ENCODE peak calls at places on chromosome 7, in seven cellular contexts. One of them, this sample, is unnamed.

GRCh38 chr7:55545496-55545895 is 26.8 kb downstream of the VOPP1 start:
- DNase-seq in PC-3: peak; percentile 82
- DNase-seq in GM23248: peak; percentile 78
- DNase-seq in MM.1S: no peak
- DNase-seq in neural progenitor cell: no peak
- DNase-seq in HCT116: no peak
- DNase-seq in GM23338: no peak
- DNase-seq in this sample: no peak

GRCh38 chr7:106569500-106569929 is 91.4 kb downstream of the CCDC71L start:
- DNase-seq in PC-3: peak; percentile 12
- DNase-seq in GM23248: no peak
- DNase-seq in MM.1S: no peak
- DNase-seq in neural progenitor cell: no peak
- DNase-seq in HCT116: no peak
- DNase-seq in GM23338: no peak
- DNase-seq in this sample: no peak

GRCh38 chr7:29396563-29396962 is 167.1 kb upstream of the PRR15 start:
- DNase-seq in PC-3: no peak
- DNase-seq in GM23248: no peak
- DNase-seq in MM.1S: no peak
- DNase-seq in neural progenitor cell: no peak
- DNase-seq in HCT116: no peak
- DNase-seq in GM23338: no peak
- DNase-seq in this sample: no peak

GRCh38 chr7:4151926-4152549 is 530.1 kb upstream of the FOXK1 start:
- DNase-seq in PC-3: peak; percentile 2
- DNase-seq in GM23248: no peak
- DNase-seq in MM.1S: no peak
- DNase-seq in neural progenitor cell: no peak
- DNase-seq in HCT116: no peak
- DNase-seq in GM23338: no peak
- DNase-seq in this sample: no peak

GRCh38 chr7:17580141-17580540 is 281.7 kb downstream of the AHR start:
- DNase-seq in PC-3: peak; percentile 54
- DNase-seq in GM23248: peak; percentile 96
- DNase-seq in MM.1S: no peak
- DNase-seq in neural progenitor cell: no peak
- DNase-seq in HCT116: no peak
- DNase-seq in GM23338: no peak
- DNase-seq in this sample: no peak

GRCh38 chr7:98351136-98351535 is 49.8 kb downstream of the BAIAP2L1 start:
- DNase-seq in PC-3: no peak
- DNase-seq in GM23248: no peak
- DNase-seq in MM.1S: no peak
- DNase-seq in neural progenitor cell: no peak
- DNase-seq in HCT116: no peak
- DNase-seq in GM23338: no peak
- DNase-seq in this sample: no peak

GRCh38 chr7:11650030-11650429 is 182.0 kb downstream of the THSD7A start:
- DNase-seq in PC-3: peak; percentile 18
- DNase-seq in GM23248: peak; percentile 30
- DNase-seq in MM.1S: no peak
- DNase-seq in neural progenitor cell: no peak
- DNase-seq in HCT116: no peak
- DNase-seq in GM23338: no peak
- DNase-seq in this sample: no peak

GRCh38 chr7:41303709-41304108 is 399.2 kb downstream of the INHBA start:
- DNase-seq in PC-3: no peak
- DNase-seq in GM23248: no peak
- DNase-seq in MM.1S: no peak
- DNase-seq in neural progenitor cell: no peak
- DNase-seq in HCT116: no peak
- DNase-seq in GM23338: no peak
- DNase-seq in this sample: no peak

GRCh38 chr7:37354661-37355131 is 94.0 kb downstream of the ELMO1 start:
- DNase-seq in PC-3: no peak
- DNase-seq in GM23248: no peak
- DNase-seq in MM.1S: no peak
- DNase-seq in neural progenitor cell: no peak
- DNase-seq in HCT116: no peak
- DNase-seq in GM23338: no peak
- DNase-seq in this sample: peak; percentile 60

GRCh38 chr7:155961241-155962190 is 149.3 kb upstream of the SHH start:
- DNase-seq in PC-3: peak; percentile 58
- DNase-seq in GM23248: no peak
- DNase-seq in MM.1S: no peak
- DNase-seq in neural progenitor cell: peak; percentile 15
- DNase-seq in HCT116: peak; percentile 92
- DNase-seq in GM23338: no peak
- DNase-seq in this sample: no peak

GRCh38 chr7:112266595-112267270 is 60.2 kb downstream of the ZNF277 start:
- DNase-seq in PC-3: peak; percentile 40
- DNase-seq in GM23248: peak; percentile 50
- DNase-seq in MM.1S: peak; percentile 97
- DNase-seq in neural progenitor cell: no peak
- DNase-seq in HCT116: no peak
- DNase-seq in GM23338: no peak
- DNase-seq in this sample: no peak

GRCh38 chr7:64876792-64877713 is 26.0 kb upstream of the ZNF273 start:
- DNase-seq in PC-3: no peak
- DNase-seq in GM23248: peak; percentile 41
- DNase-seq in MM.1S: peak; percentile 39
- DNase-seq in neural progenitor cell: peak; percentile 61
- DNase-seq in HCT116: no peak
- DNase-seq in GM23338: peak; percentile 91
- DNase-seq in this sample: peak; percentile 36

GRCh38 chr7:151700621-151701185 is 176.2 kb downstream of the PRKAG2 start:
- DNase-seq in PC-3: no peak
- DNase-seq in GM23248: peak; percentile 84
- DNase-seq in MM.1S: no peak
- DNase-seq in neural progenitor cell: no peak
- DNase-seq in HCT116: no peak
- DNase-seq in GM23338: no peak
- DNase-seq in this sample: no peak

GRCh38 chr7:123259759-123260158 is 60.0 kb upstream of the SLC13A1 start:
- DNase-seq in PC-3: no peak
- DNase-seq in GM23248: no peak
- DNase-seq in MM.1S: no peak
- DNase-seq in neural progenitor cell: no peak
- DNase-seq in HCT116: no peak
- DNase-seq in GM23338: no peak
- DNase-seq in this sample: no peak

GRCh38 chr7:150978136-150978789 is at the start of gene KCNH2:
- DNase-seq in PC-3: no peak
- DNase-seq in GM23248: no peak
- DNase-seq in MM.1S: peak; percentile 73
- DNase-seq in neural progenitor cell: peak; percentile 93
- DNase-seq in HCT116: no peak
- DNase-seq in GM23338: peak; percentile 88
- DNase-seq in this sample: peak; percentile 73

GRCh38 chr7:116977172-116977571 is 23.9 kb downstream of the ST7 start:
- DNase-seq in PC-3: peak; percentile 16
- DNase-seq in GM23248: peak; percentile 49
- DNase-seq in MM.1S: no peak
- DNase-seq in neural progenitor cell: no peak
- DNase-seq in HCT116: no peak
- DNase-seq in GM23338: no peak
- DNase-seq in this sample: no peak

GRCh38 chr7:139382439-139382838 is 22.7 kb downstream of the LUC7L2 start:
- DNase-seq in PC-3: no peak
- DNase-seq in GM23248: no peak
- DNase-seq in MM.1S: no peak
- DNase-seq in neural progenitor cell: no peak
- DNase-seq in HCT116: no peak
- DNase-seq in GM23338: no peak
- DNase-seq in this sample: no peak

GRCh38 chr7:25967278-25968204 is 184.5 kb upstream of the NFE2L3 start:
- DNase-seq in PC-3: no peak
- DNase-seq in GM23248: no peak
- DNase-seq in MM.1S: peak; percentile 80
- DNase-seq in neural progenitor cell: no peak
- DNase-seq in HCT116: no peak
- DNase-seq in GM23338: no peak
- DNase-seq in this sample: no peak
- H3K4me1 ChIP-seq in PC-3: peaks cover 9% of the 10 kb centered on the region
- H3K4me1 ChIP-seq in GM23248: no peaks in the 10 kb centered on the region
- H3K4me1 ChIP-seq in MM.1S: peaks cover 83% of the 10 kb centered on the region
- H3K4me1 ChIP-seq in neural progenitor cell: no peaks in the 10 kb centered on the region
- H3K4me1 ChIP-seq in HCT116: no peaks in the 10 kb centered on the region
- H3K4me1 ChIP-seq in GM23338: no peaks in the 10 kb centered on the region
- H3K4me1 ChIP-seq in this sample: no peaks in the 10 kb centered on the region

GRCh38 chr7:84508569-84508968 is 314.0 kb upstream of the SEMA3A start:
- DNase-seq in PC-3: no peak
- DNase-seq in GM23248: no peak
- DNase-seq in MM.1S: no peak
- DNase-seq in neural progenitor cell: no peak
- DNase-seq in HCT116: no peak
- DNase-seq in GM23338: no peak
- DNase-seq in this sample: no peak

GRCh38 chr7:84506151-84506550 is 311.6 kb upstream of the SEMA3A start:
- DNase-seq in PC-3: peak; percentile 40
- DNase-seq in GM23248: peak; percentile 20
- DNase-seq in MM.1S: no peak
- DNase-seq in neural progenitor cell: no peak
- DNase-seq in HCT116: no peak
- DNase-seq in GM23338: no peak
- DNase-seq in this sample: peak; percentile 26

GRCh38 chr7:84510501-84510900 is 315.9 kb upstream of the SEMA3A start:
- DNase-seq in PC-3: no peak
- DNase-seq in GM23248: peak; percentile 60
- DNase-seq in MM.1S: no peak
- DNase-seq in neural progenitor cell: no peak
- DNase-seq in HCT116: no peak
- DNase-seq in GM23338: no peak
- DNase-seq in this sample: no peak

GRCh38 chr7:84509522-84509921 is 314.9 kb upstream of the SEMA3A start:
- DNase-seq in PC-3: no peak
- DNase-seq in GM23248: no peak
- DNase-seq in MM.1S: no peak
- DNase-seq in neural progenitor cell: no peak
- DNase-seq in HCT116: no peak
- DNase-seq in GM23338: no peak
- DNase-seq in this sample: no peak

GRCh38 chr7:84507529-84507928 is 312.9 kb upstream of the SEMA3A start:
- DNase-seq in PC-3: no peak
- DNase-seq in GM23248: no peak
- DNase-seq in MM.1S: no peak
- DNase-seq in neural progenitor cell: no peak
- DNase-seq in HCT116: no peak
- DNase-seq in GM23338: no peak
- DNase-seq in this sample: no peak
- TF ChIP-seq EZH2phosphoT487 in PC-3: no peak
- TF ChIP-seq EZH2phosphoT487 in GM23248: no peak
- TF ChIP-seq EZH2phosphoT487 in MM.1S: no peak
- TF ChIP-seq EZH2phosphoT487 in neural progenitor cell: no peak
- TF ChIP-seq EZH2phosphoT487 in HCT116: no peak
- TF ChIP-seq EZH2phosphoT487 in GM23338: no peak
- TF ChIP-seq EZH2phosphoT487 in this sample: no peak

GRCh38 chr7:44226396-44226753 is 25.6 kb downstream of the YKT6 start:
- DNase-seq in PC-3: no peak
- DNase-seq in GM23248: no peak
- DNase-seq in MM.1S: no peak
- DNase-seq in neural progenitor cell: no peak
- DNase-seq in HCT116: no peak
- DNase-seq in GM23338: no peak
- DNase-seq in this sample: no peak

GRCh38 chr7:44224951-44225565 is 24.3 kb downstream of the YKT6 start:
- DNase-seq in PC-3: no peak
- DNase-seq in GM23248: no peak
- DNase-seq in MM.1S: no peak
- DNase-seq in neural progenitor cell: no peak
- DNase-seq in HCT116: no peak
- DNase-seq in GM23338: no peak
- DNase-seq in this sample: no peak

GRCh38 chr7:44227911-44228310 is 27.1 kb downstream of the YKT6 start:
- DNase-seq in PC-3: no peak
- DNase-seq in GM23248: no peak
- DNase-seq in MM.1S: no peak
- DNase-seq in neural progenitor cell: no peak
- DNase-seq in HCT116: no peak
- DNase-seq in GM23338: no peak
- DNase-seq in this sample: no peak

GRCh38 chr7:44224216-44224950 is 23.6 kb downstream of the YKT6 start:
- DNase-seq in PC-3: no peak
- DNase-seq in GM23248: no peak
- DNase-seq in MM.1S: no peak
- DNase-seq in neural progenitor cell: no peak
- DNase-seq in HCT116: no peak
- DNase-seq in GM23338: no peak
- DNase-seq in this sample: no peak

DNA sequence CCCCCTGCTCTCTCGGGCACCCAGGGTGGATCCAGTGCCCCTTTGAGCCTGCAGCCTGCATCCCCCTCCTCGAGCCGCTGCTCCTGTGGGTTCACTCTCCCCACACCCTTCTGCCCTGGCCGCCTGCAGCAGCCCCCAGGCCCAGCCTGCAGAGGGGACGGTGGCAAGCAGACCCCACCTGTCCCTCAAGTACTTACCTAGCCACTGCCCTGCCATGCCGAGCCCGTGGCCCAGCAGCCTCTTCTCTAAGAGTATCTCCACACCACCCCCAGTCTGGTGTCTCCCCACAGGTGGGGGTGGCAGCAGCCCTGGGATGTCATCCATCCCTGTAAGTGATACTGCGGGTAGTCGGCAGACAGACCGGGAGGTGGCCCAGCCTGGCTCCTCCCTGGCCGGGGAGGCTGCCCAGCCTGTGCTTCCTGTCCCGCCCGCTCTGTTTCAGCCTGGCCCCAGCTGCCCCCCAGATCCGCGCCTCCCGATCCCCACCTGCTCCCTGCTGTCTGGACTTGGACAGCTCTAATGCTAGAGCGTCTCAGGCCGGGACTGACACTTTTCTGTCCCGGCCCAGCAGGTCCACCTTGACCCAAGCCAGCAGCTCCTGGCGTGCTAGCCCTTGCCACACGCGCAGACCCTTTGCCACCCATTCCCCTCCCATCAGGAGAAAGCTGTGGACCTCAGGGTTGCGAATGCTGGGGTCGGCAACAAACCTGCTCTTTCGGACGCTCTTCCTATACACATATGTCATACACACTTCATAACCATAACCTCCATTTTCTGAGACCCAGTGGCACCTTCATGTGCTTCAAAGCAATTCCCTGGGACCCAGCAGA is 25.0 kb downstream of the YKT6 start:
- DNase-seq in PC-3: no peak
- DNase-seq in GM23248: peak; percentile 34
- DNase-seq in MM.1S: no peak
- DNase-seq in neural progenitor cell: no peak
- DNase-seq in HCT116: no peak
- DNase-seq in GM23338: no peak
- DNase-seq in this sample: no peak
- TF ChIP-seq EZH2 in PC-3: no peak
- TF ChIP-seq EZH2 in GM23248: no peak
- TF ChIP-seq EZH2 in MM.1S: no peak
- TF ChIP-seq EZH2 in neural progenitor cell: no peak
- TF ChIP-seq EZH2 in HCT116: no peak
- TF ChIP-seq EZH2 in GM23338: no peak
- TF ChIP-seq EZH2 in this sample: no peak

DNA sequence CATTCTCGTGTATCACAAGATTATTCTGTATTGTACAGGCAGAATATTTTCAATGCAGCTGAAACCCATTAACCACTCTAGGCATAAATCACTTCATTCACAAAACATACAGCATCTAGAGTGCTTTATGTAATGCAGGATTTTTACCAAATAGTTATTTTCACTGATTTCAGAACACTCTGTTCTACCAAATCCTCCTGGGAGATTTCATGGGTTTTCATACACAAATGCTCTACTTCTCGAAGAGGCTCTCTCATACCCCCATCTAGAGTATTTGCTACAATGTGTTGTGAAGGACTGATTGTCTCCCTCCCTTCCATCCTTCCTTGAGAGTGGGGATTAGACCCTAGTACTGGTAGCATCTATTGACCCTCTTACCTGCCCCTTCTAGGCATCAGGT is 209.2 kb upstream of the LRRN3 start:
- DNase-seq in PC-3: no peak
- DNase-seq in GM23248: no peak
- DNase-seq in MM.1S: no peak
- DNase-seq in neural progenitor cell: no peak
- DNase-seq in HCT116: no peak
- DNase-seq in GM23338: no peak
- DNase-seq in this sample: no peak
- H3K4me1 ChIP-seq in PC-3: no peaks in the 10 kb centered on the region
- H3K4me1 ChIP-seq in GM23248: no peaks in the 10 kb centered on the region
- H3K4me1 ChIP-seq in MM.1S: no peaks in the 10 kb centered on the region
- H3K4me1 ChIP-seq in neural progenitor cell: no peaks in the 10 kb centered on the region
- H3K4me1 ChIP-seq in HCT116: no peaks in the 10 kb centered on the region
- H3K4me1 ChIP-seq in GM23338: no peaks in the 10 kb centered on the region
- H3K4me1 ChIP-seq in this sample: no peaks in the 10 kb centered on the region

This sample was measured in hepatocyte.